ENCODE peak calls at places on chromosomes 7 and 10, in five cellular contexts. X is foreskin fibroblast; Z is heart left ventricle; T is CD8-positive, alpha-beta T cell; H is AG09309. J is an unnamed sample.

GRCh38 chr10:112792487-112793196 is 157.4 kb upstream of the TCF7L2 start:
- DNase-seq in X (peak; percentile 75), Z (no peak), T (no peak), H (peak; percentile 41), J (no peak)

GRCh38 chr7:151987748-151988529 is 31.7 kb downstream of the GALNTL5 start:
- DNase-seq in X (no peak), Z (no peak), T (no peak), H (no peak), J (no peak)

GRCh38 chr7:112001089-112001826 is 204.9 kb downstream of the DOCK4 start:
- DNase-seq in X (peak; percentile 60), Z (no peak), T (no peak), H (peak; percentile 44), J (no peak)

GRCh38 chr10:5284311-5285057 is 80.3 kb upstream of the UCN3 start:
- DNase-seq in X (no peak), Z (no peak), T (no peak), H (no peak), J (no peak)

GRCh38 chr7:27647052-27647451 is 15.6 kb downstream of the HIBADH start:
- DNase-seq in X (no peak), Z (no peak), T (no peak), H (peak; percentile 41), J (no peak)

GRCh38 chr7:29140873-29141468 is 5.4 kb downstream of the CPVL start:
- DNase-seq in X (no peak), Z (no peak), T (no peak), H (no peak), J (no peak)

GRCh38 chr7:29556405-29557195 is 7.0 kb upstream of the PRR15 start:
- DNase-seq in X (no peak), Z (no peak), T (no peak), H (no peak), J (no peak)

GRCh38 chr10:69504576-69505250 is 53.4 kb downstream of the TSPAN15 start:
- DNase-seq in X (no peak), Z (no peak), T (no peak), H (no peak), J (peak; percentile 58)

GRCh38 chr7:94576316-94576715 is 66.7 kb downstream of the CASD1 start:
- DNase-seq in X (no peak), Z (no peak), T (no peak), H (no peak), J (no peak)

GRCh38 chr10:22874189-22874854 is 53.5 kb upstream of the ARMC3 start:
- DNase-seq in X (no peak), Z (no peak), T (no peak), H (no peak), J (no peak)

GRCh38 chr10:4650109-4650508 is 175.9 kb upstream of the AKR1E2 start:
- DNase-seq in X (peak; percentile 45), Z (peak; percentile 47), T (no peak), H (no peak), J (no peak)

GRCh38 chr10:76946268-76946667 is 691.3 kb downstream of the KCNMA1 start:
- DNase-seq in X (peak; percentile 39), Z (no peak), T (no peak), H (peak; percentile 50), J (no peak)

GRCh38 chr7:92836489-92837213 is at the start of gene CDK6:
- DNase-seq in X (peak; percentile 73), Z (peak; percentile 84), T (peak; percentile 41), H (no peak), J (peak; percentile 78)

GRCh38 chr7:139844779-139845442 is 15.8 kb downstream of the TBXAS1 start:
- DNase-seq in X (no peak), Z (no peak), T (no peak), H (no peak), J (no peak)

GRCh38 chr10:89553064-89553734 is 17.8 kb upstream of the SLC16A12 start:
- DNase-seq in X (peak; percentile 86), Z (no peak), T (no peak), H (peak; percentile 93), J (no peak)

GRCh38 chr7:38189256-38189938 is 11.4 kb downstream of the STARD3NL start:
- DNase-seq in X (no peak), Z (no peak), T (no peak), H (no peak), J (no peak)

GRCh38 chr7:139730746-139731612 is 46.8 kb downstream of the HIPK2 start:
- DNase-seq in X (peak; percentile 71), Z (no peak), T (no peak), H (no peak), J (no peak)

GRCh38 chr7:151385626-151386300 is 24.1 kb downstream of the WDR86 start:
- DNase-seq in X (no peak), Z (peak; percentile 34), T (no peak), H (no peak), J (no peak)

GRCh38 chr10:17200885-17201164 is 647 bp downstream of the TRDMT1 start:
- DNase-seq in X (no peak), Z (no peak), T (no peak), H (no peak), J (no peak)

GRCh38 chr10:105026566-105026965 is 385.5 kb downstream of the SORCS3 start:
- DNase-seq in X (no peak), Z (no peak), T (no peak), H (no peak), J (no peak)

GRCh38 chr10:77306666-77307065 is 330.9 kb downstream of the KCNMA1 start:
- DNase-seq in X (no peak), Z (no peak), T (no peak), H (no peak), J (no peak)

GRCh38 chr7:5695709-5696345 is 85.6 kb downstream of the RNF216 start:
- DNase-seq in X (peak; percentile 73), Z (no peak), T (no peak), H (no peak), J (no peak)

GRCh38 chr10:44020322-44021111 is 364.4 kb downstream of the CXCL12 start:
- DNase-seq in X (no peak), Z (no peak), T (no peak), H (no peak), J (no peak)

GRCh38 chr7:122304604-122304975 is at the start of gene FEZF1:
- DNase-seq in X (no peak), Z (no peak), T (no peak), H (no peak), J (no peak)

GRCh38 chr10:79129361-79129997 is 60.7 kb downstream of the ZMIZ1 start:
- DNase-seq in X (no peak), Z (no peak), T (no peak), H (no peak), J (peak; percentile 78)

GRCh38 chr10:649798-650690 is 39.4 kb downstream of the DIP2C start:
- DNase-seq in X (no peak), Z (no peak), T (no peak), H (no peak), J (no peak)

GRCh38 chr7:151429555-151430331 is 10.2 kb downstream of the CRYGN start:
- DNase-seq in X (no peak), Z (no peak), T (peak; percentile 18), H (no peak), J (no peak)

DNA sequence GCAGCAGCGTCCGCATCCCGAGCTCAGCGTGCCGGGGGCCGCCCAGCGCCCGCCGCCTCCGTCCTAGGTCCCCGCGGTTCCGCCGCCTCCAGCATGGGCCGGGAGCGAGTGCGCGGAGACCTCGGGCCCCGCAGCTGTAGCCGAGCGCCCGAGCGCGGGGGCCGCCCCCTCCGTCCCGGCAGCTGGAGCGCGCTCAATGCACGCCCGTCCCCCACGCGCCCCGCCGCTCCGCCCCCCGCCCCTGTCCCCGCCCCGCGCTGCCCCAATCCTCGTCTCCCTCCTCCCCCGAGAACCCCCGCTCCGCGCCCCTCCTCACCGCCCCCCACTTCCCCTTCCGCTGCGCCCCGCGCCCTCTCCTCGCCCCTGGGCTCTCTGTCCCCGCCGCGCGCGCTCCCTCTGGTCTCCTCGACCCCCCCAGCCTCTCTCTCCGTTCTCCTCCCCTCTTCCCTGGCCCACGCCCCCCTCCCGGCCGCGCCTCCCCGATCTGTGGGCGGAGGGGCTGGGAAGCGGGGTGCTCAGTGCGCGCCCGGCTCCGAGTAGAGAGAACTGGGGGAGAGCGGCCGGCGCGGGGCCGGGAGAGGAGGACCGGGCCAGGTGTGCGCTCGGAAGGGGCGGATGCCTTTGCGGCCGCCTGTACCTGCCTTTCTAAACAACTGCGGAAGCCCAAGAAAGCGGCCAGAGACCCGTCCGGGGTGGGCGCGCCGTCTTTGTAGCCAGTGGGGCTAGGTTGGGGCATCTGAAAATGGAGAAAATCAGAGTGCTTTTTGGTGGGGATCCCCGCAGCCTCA is at the start of gene VIPR2:
- DNase-seq in X (no peak), Z (peak; percentile 77), T (no peak), H (no peak), J (no peak)
- TF ChIP-seq CTCF in X (no peak), Z (no peak), T (no peak), H (no peak), J (no peak)

GRCh38 chr10:127925471-127926207 is 18.7 kb downstream of the PTPRE start:
- DNase-seq in X (no peak), Z (no peak), T (no peak), H (no peak), J (no peak)
- TF ChIP-seq CTCF in X (no peak), Z (no peak), T (no peak), H (no peak), J (no peak)

GRCh38 chr7:132581431-132581830 is 5.2 kb upstream of the PLXNA4 start:
- DNase-seq in X (no peak), Z (no peak), T (no peak), H (no peak), J (no peak)

GRCh38 chr7:132580717-132581285 is 4.5 kb upstream of the PLXNA4 start:
- DNase-seq in X (peak; percentile 65), Z (peak; percentile 76), T (peak; percentile 39), H (peak; percentile 43), J (no peak)

GRCh38 chr7:132579260-132579899 is 3.1 kb upstream of the PLXNA4 start:
- DNase-seq in X (no peak), Z (no peak), T (no peak), H (no peak), J (no peak)

GRCh38 chr7:132578826-132579225 is 2.6 kb upstream of the PLXNA4 start:
- DNase-seq in X (no peak), Z (no peak), T (no peak), H (no peak), J (no peak)

GRCh38 chr7:132580277-132580676 is 4.0 kb upstream of the PLXNA4 start:
- DNase-seq in X (no peak), Z (no peak), T (no peak), H (no peak), J (no peak)
- TF ChIP-seq CTCF in X (no peak), Z (no peak), T (no peak), H (no peak), J (no peak)

GRCh38 chr7:90313908-90314307 is 7.2 kb downstream of the FAM237B start:
- DNase-seq in X (no peak), Z (no peak), T (no peak), H (no peak), J (no peak)

GRCh38 chr7:90309872-90310271 is 11.2 kb downstream of the FAM237B start:
- DNase-seq in X (no peak), Z (no peak), T (no peak), H (no peak), J (no peak)

GRCh38 chr7:90311185-90311584 is 9.9 kb downstream of the FAM237B start:
- DNase-seq in X (no peak), Z (no peak), T (no peak), H (no peak), J (no peak)

DNA sequence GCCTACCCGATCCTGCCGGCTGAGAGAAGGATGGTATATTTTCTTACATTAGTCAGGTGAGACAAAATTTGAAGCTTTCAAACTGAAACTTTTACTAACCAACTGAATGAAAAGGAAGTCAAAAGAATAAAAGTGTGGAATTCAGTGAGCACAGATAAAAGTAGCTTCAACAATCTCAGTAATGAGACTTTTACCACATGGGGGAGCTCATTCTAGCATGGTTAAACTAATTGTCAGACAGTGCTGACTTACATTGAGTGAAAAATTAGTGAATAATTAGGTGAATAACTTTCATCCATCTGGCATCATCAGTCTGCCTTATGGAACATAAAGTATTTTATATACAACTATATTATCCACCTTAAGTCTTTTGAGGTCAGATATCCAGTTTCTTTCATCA is 8.4 kb downstream of the FAM237B start:
- DNase-seq in X (peak; percentile 4), Z (no peak), T (no peak), H (no peak), J (no peak)
- TF ChIP-seq CTCF in X (peak; percentile 37), Z (no peak), T (peak; percentile 12), H (peak; percentile 28), J (no peak)

J was measured in type B pancreatic cell.